ENCODE peak calls at places on chromosomes 6 and 20, in six cellular contexts. Q, Y, S, O, M and V are unnamed samples.

GRCh38 chr20:32842688-32843524 is 15.8 kb upstream of the EFCAB8 start:
- DNase-seq in Q (no peak), Y (no peak), S (no peak), O (no peak), M (no peak), V (no peak)

GRCh38 chr6:49849121-49849907 is 17.0 kb downstream of the CRISP1 start:
- DNase-seq in Q (no peak), Y (no peak), S (peak; percentile 9), O (peak; percentile 78), M (peak; percentile 87), V (peak; percentile 40)

GRCh38 chr6:393391-394221 is 2.1 kb downstream of the IRF4 start:
- DNase-seq in Q (no peak), Y (no peak), S (no peak), O (peak; percentile 58), M (no peak), V (no peak)

GRCh38 chr6:112691289-112691688 is 344.2 kb downstream of the RFPL4B start:
- DNase-seq in Q (no peak), Y (no peak), S (peak; percentile 79), O (no peak), M (no peak), V (peak; percentile 81)

GRCh38 chr6:136989591-136990578 is 54.9 kb downstream of the IL20RA start:
- DNase-seq in Q (peak; percentile 38), Y (no peak), S (no peak), O (peak; percentile 82), M (no peak), V (peak; percentile 10)

GRCh38 chr20:40251284-40251932 is 437.6 kb downstream of the MAFB start:
- DNase-seq in Q (no peak), Y (no peak), S (peak; percentile 10), O (peak; percentile 90), M (peak; percentile 64), V (peak; percentile 13)

GRCh38 chr6:163634514-163635171 is 220.1 kb downstream of the QKI start:
- DNase-seq in Q (no peak), Y (no peak), S (no peak), O (peak; percentile 25), M (no peak), V (no peak)

GRCh38 chr6:170403451-170403850 is 96.9 kb downstream of the FAM120B start:
- DNase-seq in Q (no peak), Y (no peak), S (peak; percentile 50), O (peak; percentile 76), M (no peak), V (no peak)

GRCh38 chr6:71012871-71013456 is 56.1 kb upstream of the B3GAT2 start:
- DNase-seq in Q (no peak), Y (no peak), S (peak; percentile 28), O (peak; percentile 82), M (peak; percentile 89), V (no peak)

GRCh38 chr6:52102330-52102932 is 15.0 kb upstream of the PKHD1 start:
- DNase-seq in Q (no peak), Y (no peak), S (no peak), O (no peak), M (no peak), V (no peak)

GRCh38 chr6:43009124-43009523 is 4.6 kb downstream of the MEA1 start:
- DNase-seq in Q (no peak), Y (no peak), S (peak; percentile 34), O (peak; percentile 50), M (peak; percentile 82), V (peak; percentile 18)

GRCh38 chr20:52552181-52552872 is 360.7 kb upstream of the ZFP64 start:
- DNase-seq in Q (no peak), Y (no peak), S (no peak), O (peak; percentile 38), M (no peak), V (peak; percentile 54)

GRCh38 chr6:19210849-19211590 is 626.1 kb upstream of the ID4 start:
- DNase-seq in Q (no peak), Y (peak; percentile 28), S (no peak), O (peak; percentile 90), M (peak; percentile 63), V (no peak)

GRCh38 chr20:36572701-36573102 is 695 bp upstream of the TGIF2 start:
- DNase-seq in Q (no peak), Y (peak; percentile 36), S (peak; percentile 28), O (peak; percentile 58), M (peak; percentile 74), V (peak; percentile 7)

GRCh38 chr20:31860431-31861345 is 9.6 kb downstream of the DUSP15 start:
- DNase-seq in Q (peak; percentile 31), Y (no peak), S (no peak), O (peak; percentile 85), M (no peak), V (peak; percentile 57)

GRCh38 chr6:127818149-127818548 is 82.7 kb downstream of the THEMIS start:
- DNase-seq in Q (no peak), Y (no peak), S (no peak), O (no peak), M (no peak), V (no peak)

GRCh38 chr20:258963-259362 is 1.4 kb downstream of the DEFB132 start:
- DNase-seq in Q (no peak), Y (no peak), S (peak; percentile 9), O (peak; percentile 31), M (peak; percentile 47), V (no peak)

GRCh38 chr6:24910331-24910849 is 25.4 kb downstream of the RIPOR2 start:
- DNase-seq in Q (peak; percentile 54), Y (peak; percentile 33), S (no peak), O (peak; percentile 64), M (peak; percentile 94), V (no peak)

GRCh38 chr20:33130553-33130952 is 37.4 kb upstream of the BPIFA2 start:
- DNase-seq in Q (no peak), Y (no peak), S (no peak), O (no peak), M (no peak), V (peak; percentile 47)

GRCh38 chr20:10271470-10272219 is 53.0 kb downstream of the SNAP25 start:
- DNase-seq in Q (no peak), Y (no peak), S (no peak), O (no peak), M (no peak), V (no peak)

GRCh38 chr20:7463290-7463689 is 477.0 kb downstream of the HAO1 start:
- DNase-seq in Q (no peak), Y (no peak), S (no peak), O (no peak), M (no peak), V (no peak)

GRCh38 chr20:5489596-5489995 is 172.8 kb upstream of the PROKR2 start:
- DNase-seq in Q (no peak), Y (no peak), S (no peak), O (no peak), M (no peak), V (no peak)

GRCh38 chr6:107689190-107689589 is 134.9 kb downstream of the SCML4 start:
- DNase-seq in Q (no peak), Y (no peak), S (no peak), O (no peak), M (no peak), V (no peak)

GRCh38 chr6:158717341-158718328 is 67.8 kb downstream of the SYTL3 start:
- DNase-seq in Q (no peak), Y (no peak), S (no peak), O (no peak), M (no peak), V (no peak)

GRCh38 chr6:1598886-1599285 is 10.8 kb upstream of the FOXC1 start:
- DNase-seq in Q (no peak), Y (no peak), S (no peak), O (no peak), M (no peak), V (no peak)

GRCh38 chr20:41029150-41029872 is 689 bp downstream of the TOP1 start:
- DNase-seq in Q (peak; percentile 70), Y (peak; percentile 52), S (no peak), O (peak; percentile 39), M (peak; percentile 69), V (peak; percentile 28)

GRCh38 chr6:149334201-149334600 is 16.7 kb downstream of the TAB2 start:
- DNase-seq in Q (no peak), Y (no peak), S (peak; percentile 36), O (no peak), M (no peak), V (no peak)

GRCh38 chr20:2757001-2757400 is 43.4 kb downstream of the CPXM1 start:
- DNase-seq in Q (no peak), Y (no peak), S (no peak), O (no peak), M (no peak), V (no peak)
- H3K4me3 ChIP-seq in Q (no peak overlapping the region), Y (no peak overlapping the region), S (no peak overlapping the region), O (no peak overlapping the region), M (no peak overlapping the region), V (no peak overlapping the region)

GRCh38 chr6:150881911-150882481 is 16.5 kb downstream of the MTHFD1L start:
- DNase-seq in Q (peak; percentile 70), Y (no peak), S (peak; percentile 99), O (no peak), M (no peak), V (peak; percentile 88)
- H3K4me3 ChIP-seq in Q (no peak overlapping the region), Y (no peak overlapping the region), S (no peak overlapping the region), O (no peak overlapping the region), M (no peak overlapping the region), V (no peak overlapping the region)

GRCh38 chr6:4360920-4361319 is 225.5 kb upstream of the ECI2 start:
- DNase-seq in Q (no peak), Y (no peak), S (no peak), O (no peak), M (no peak), V (no peak)

GRCh38 chr6:4367643-4368042 is 232.3 kb upstream of the ECI2 start:
- DNase-seq in Q (no peak), Y (no peak), S (no peak), O (no peak), M (no peak), V (no peak)

GRCh38 chr6:4362306-4362705 is 226.9 kb upstream of the ECI2 start:
- DNase-seq in Q (no peak), Y (no peak), S (no peak), O (no peak), M (no peak), V (no peak)

GRCh38 chr6:4364172-4364571 is 228.8 kb upstream of the ECI2 start:
- DNase-seq in Q (no peak), Y (no peak), S (no peak), O (no peak), M (no peak), V (no peak)

GRCh38 chr6:4364711-4365110 is 229.3 kb upstream of the ECI2 start:
- DNase-seq in Q (no peak), Y (no peak), S (no peak), O (no peak), M (no peak), V (no peak)
- H3K4me3 ChIP-seq in Q (no peak overlapping the region), Y (no peak overlapping the region), S (no peak overlapping the region), O (no peak overlapping the region), M (no peak overlapping the region), V (no peak overlapping the region)

DNA sequence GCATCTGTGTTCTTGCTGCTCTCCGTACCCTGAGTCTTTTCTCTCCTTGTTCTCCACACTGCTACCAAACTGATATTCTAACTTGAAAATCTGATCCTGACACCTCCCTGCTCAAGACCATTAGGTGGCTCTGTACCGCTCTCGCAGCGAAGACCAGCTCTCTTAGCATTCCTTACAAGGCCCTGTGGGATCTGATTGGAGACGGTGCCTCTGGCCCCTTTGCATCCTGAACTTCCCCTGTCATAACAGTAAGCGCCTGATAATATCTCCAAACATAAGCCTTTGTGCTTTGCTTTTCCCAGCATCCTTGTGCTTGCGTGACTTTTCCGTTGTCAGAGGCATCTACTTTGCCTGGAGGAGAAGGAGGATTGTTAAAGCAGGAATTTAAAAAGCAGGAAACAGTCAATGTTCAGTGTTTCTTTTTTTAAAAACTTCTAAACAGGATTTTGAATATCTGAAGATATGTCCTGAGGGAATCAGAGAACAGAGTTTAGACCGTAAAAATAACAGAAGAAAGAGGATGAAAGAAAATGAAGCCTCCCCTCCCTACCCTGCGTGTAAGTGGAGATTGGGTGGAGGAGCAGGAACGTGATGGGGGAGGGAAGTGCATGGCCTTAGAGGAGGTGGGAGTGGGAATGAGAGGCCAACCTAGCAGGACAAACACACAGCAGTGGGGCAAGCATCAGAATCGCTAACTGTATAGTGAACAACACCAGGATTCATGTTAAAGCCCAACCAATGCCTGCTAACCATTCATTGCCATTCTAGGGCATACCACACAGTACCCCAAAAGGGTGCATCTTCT is 89.2 kb upstream of the STMND1 start:
- DNase-seq in Q (no peak), Y (no peak), S (peak; percentile 82), O (peak; percentile 77), M (no peak), V (no peak)
- H3K4me3 ChIP-seq in Q (no peak overlapping the region), Y (no peak overlapping the region), S (no peak overlapping the region), O (no peak overlapping the region), M (no peak overlapping the region), V (no peak overlapping the region)